ENCODE peak calls at places on chromosome 15, in nine cellular contexts. K, J, A, I, H, N, S, C and G are unnamed samples.

GRCh38 chr15:82040862-82041261 is 5.0 kb downstream of the MEX3B start:
- DNase-seq in K (no peak), J (no peak), A (no peak), I (peak; percentile 38), H (no peak), N (no peak), S (no peak), C (no peak), G (no peak)

GRCh38 chr15:97567411-97567810 is 393.1 kb upstream of the ARRDC4 start:
- DNase-seq in K (no peak), J (no peak), A (no peak), I (no peak), H (no peak), N (no peak), S (no peak), C (no peak), G (no peak)

GRCh38 chr15:78093242-78094020 is 1.1 kb downstream of the SH2D7 start:
- DNase-seq in K (no peak), J (peak; percentile 51), A (peak; percentile 55), I (no peak), H (no peak), N (peak; percentile 95), S (no peak), C (peak; percentile 92), G (no peak)

GRCh38 chr15:74978503-74978902 is 16.9 kb upstream of the SCAMP5 start:
- DNase-seq in K (no peak), J (no peak), A (no peak), I (no peak), H (no peak), N (peak; percentile 22), S (no peak), C (no peak), G (no peak)

GRCh38 chr15:50358805-50359204 is 3.8 kb upstream of the GABPB1 start:
- DNase-seq in K (no peak), J (no peak), A (no peak), I (no peak), H (no peak), N (peak; percentile 59), S (no peak), C (no peak), G (no peak)

GRCh38 chr15:74784426-74784825 is 2.5 kb downstream of the CSK start:
- DNase-seq in K (no peak), J (no peak), A (peak; percentile 51), I (peak; percentile 19), H (no peak), N (no peak), S (no peak), C (no peak), G (no peak)

GRCh38 chr15:101689901-101690300 is 34.4 kb downstream of the TARS3 start:
- DNase-seq in K (no peak), J (no peak), A (no peak), I (no peak), H (no peak), N (peak; percentile 68), S (no peak), C (no peak), G (peak; percentile 32)

GRCh38 chr15:39851505-39852082 is 68.5 kb downstream of the GPR176 start:
- DNase-seq in K (no peak), J (no peak), A (no peak), I (no peak), H (no peak), N (peak; percentile 68), S (no peak), C (no peak), G (no peak)

GRCh38 chr15:52699457-52699856 is 20.3 kb upstream of the ATOSA start:
- DNase-seq in K (no peak), J (no peak), A (no peak), I (no peak), H (no peak), N (no peak), S (no peak), C (no peak), G (no peak)

GRCh38 chr15:52217186-52217585 is 26.0 kb upstream of the GNB5 start:
- DNase-seq in K (peak; percentile 60), J (no peak), A (no peak), I (peak; percentile 24), H (peak; percentile 65), N (no peak), S (peak; percentile 75), C (no peak), G (peak; percentile 58)

GRCh38 chr15:41258706-41259471 is 27.8 kb downstream of the CHP1 start:
- DNase-seq in K (no peak), J (no peak), A (peak; percentile 1), I (peak; percentile 38), H (peak; percentile 43), N (peak; percentile 77), S (no peak), C (no peak), G (no peak)

GRCh38 chr15:75731248-75732100 is 18.8 kb upstream of the CSPG4 start:
- DNase-seq in K (peak; percentile 32), J (peak; percentile 70), A (peak; percentile 74), I (no peak), H (no peak), N (peak; percentile 51), S (no peak), C (no peak), G (no peak)

GRCh38 chr15:70090436-70091291 is 7.1 kb downstream of the TLE3 start:
- DNase-seq in K (no peak), J (no peak), A (no peak), I (peak; percentile 63), H (no peak), N (no peak), S (no peak), C (no peak), G (no peak)

GRCh38 chr15:37134699-37135131 is 34.4 kb upstream of the MEIS2 start:
- DNase-seq in K (no peak), J (no peak), A (no peak), I (no peak), H (no peak), N (peak; percentile 58), S (no peak), C (no peak), G (no peak)

GRCh38 chr15:56868251-56868650 is 50.2 kb upstream of the TCF12 start:
- DNase-seq in K (no peak), J (no peak), A (no peak), I (no peak), H (no peak), N (no peak), S (no peak), C (no peak), G (no peak)

GRCh38 chr15:52789601-52790165 is 453 bp downstream of the ONECUT1 start:
- DNase-seq in K (no peak), J (peak; percentile 52), A (no peak), I (no peak), H (no peak), N (peak; percentile 10), S (peak; percentile 52), C (no peak), G (no peak)

GRCh38 chr15:70713547-70714414 is 49.6 kb downstream of the UACA start:
- DNase-seq in K (no peak), J (no peak), A (no peak), I (no peak), H (no peak), N (peak; percentile 34), S (no peak), C (no peak), G (peak; percentile 24)

GRCh38 chr15:65286704-65287514 is at the start of gene PARP16:
- DNase-seq in K (peak; percentile 96), J (peak; percentile 94), A (peak; percentile 96), I (peak; percentile 93), H (peak; percentile 94), N (peak; percentile 72), S (peak; percentile 91), C (peak; percentile 24), G (peak; percentile 37)
- TF ChIP-seq CTCF in K (peak; percentile 43), J (peak; percentile 58), A (peak; percentile 52), I (peak; percentile 50), H (peak; percentile 37), N (peak; percentile 42), S (peak; percentile 63), C (peak; percentile 24), G (peak; percentile 68)

DNA sequence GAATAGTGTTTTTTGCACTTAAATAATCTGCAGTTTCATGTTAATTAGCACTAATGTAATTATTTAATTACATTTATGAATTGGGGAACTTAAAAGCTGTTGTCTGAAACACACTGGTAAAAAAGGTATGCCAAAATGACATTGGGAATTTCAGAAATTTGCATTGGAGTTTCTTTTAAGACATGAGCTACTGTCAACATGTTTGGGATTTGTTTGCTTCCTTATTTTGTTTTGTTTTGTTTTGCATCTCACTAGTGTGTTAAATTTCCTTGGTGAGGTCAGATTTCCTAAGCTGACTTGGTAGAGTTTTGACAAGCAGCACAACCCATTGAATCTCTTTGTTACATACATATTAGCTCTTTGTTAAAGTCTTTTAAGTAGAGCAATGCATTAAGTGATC is 119.4 kb downstream of the IQCH start:
- DNase-seq in K (no peak), J (no peak), A (no peak), I (no peak), H (no peak), N (no peak), S (no peak), C (no peak), G (no peak)
- H3K27ac ChIP-seq in K (no peak overlapping the region), J (no peak overlapping the region), A (no peak overlapping the region), I (no peak overlapping the region), H (no peak overlapping the region), N (no peak overlapping the region), S (no peak overlapping the region), C (no peak overlapping the region), G (no peak overlapping the region)

GRCh38 chr15:29476503-29477080 is 207.0 kb upstream of the NSMCE3 start:
- DNase-seq in K (no peak), J (no peak), A (no peak), I (no peak), H (no peak), N (no peak), S (peak; percentile 56), C (no peak), G (no peak)

GRCh38 chr15:29475096-29475495 is 205.5 kb upstream of the NSMCE3 start:
- DNase-seq in K (no peak), J (no peak), A (no peak), I (no peak), H (no peak), N (no peak), S (peak; percentile 58), C (no peak), G (no peak)

DNA sequence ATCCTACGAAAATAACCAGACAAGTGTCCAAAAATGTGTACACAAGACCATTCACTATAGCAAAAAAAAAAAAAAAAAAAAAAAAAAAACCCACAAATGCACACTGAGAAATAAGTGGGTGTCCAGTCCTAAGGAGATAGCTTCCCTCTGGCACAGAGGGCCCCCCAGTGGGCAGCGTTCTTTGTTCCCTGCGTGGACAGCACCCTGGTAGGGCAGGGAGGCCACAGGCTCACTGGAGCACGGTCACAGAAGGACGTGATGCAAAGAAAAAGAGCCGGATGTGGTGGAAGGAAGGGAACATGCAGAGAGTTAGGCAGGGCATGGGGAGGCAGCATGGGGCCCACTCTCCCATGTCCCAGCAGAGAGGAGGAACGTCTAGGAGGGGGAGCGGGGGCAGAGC is 210.7 kb upstream of the NSMCE3 start:
- DNase-seq in K (no peak), J (no peak), A (no peak), I (no peak), H (no peak), N (no peak), S (no peak), C (no peak), G (no peak)
- TF ChIP-seq CTCF in K (no peak), J (no peak), A (no peak), I (no peak), H (no peak), N (no peak), S (no peak), C (no peak), G (no peak)

DNA sequence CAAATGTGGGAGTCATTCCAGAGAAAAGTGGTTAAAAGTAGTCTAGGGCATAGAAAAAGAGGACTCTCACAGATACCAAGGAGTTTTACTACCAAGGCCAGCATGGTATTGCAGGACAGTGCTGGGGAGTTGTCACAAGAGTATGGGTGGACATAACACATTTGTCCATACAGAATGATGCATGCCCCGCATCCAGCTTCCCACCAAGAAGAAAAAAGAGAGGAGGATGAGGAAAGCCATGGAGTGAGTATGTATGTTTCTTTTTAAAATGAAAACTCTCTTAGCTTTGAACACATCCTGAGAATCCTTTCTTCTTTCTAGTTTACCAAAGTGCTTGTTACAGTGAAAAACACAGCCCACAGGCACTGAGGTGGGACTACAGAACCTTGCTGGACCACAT is 12.5 kb downstream of the NR2E3 start:
- DNase-seq in K (no peak), J (no peak), A (no peak), I (no peak), H (no peak), N (no peak), S (no peak), C (no peak), G (no peak)
- H3K27ac ChIP-seq in K (no peak overlapping the region), J (no peak overlapping the region), A (no peak overlapping the region), I (no peak overlapping the region), H (no peak overlapping the region), N (no peak overlapping the region), S (no peak overlapping the region), C (no peak overlapping the region), G (no peak overlapping the region)